ENCODE peak calls at places on chromosome 5, in ten cellular contexts. J is neuronal stem cell; U is effector memory CD4-positive, alpha-beta T cell; H is pancreas; D is mucosa of descending colon; B is prostate gland; R is body of pancreas; N is tibial artery; Z is cardiac muscle cell; A is fibroblast of lung. Q is an unnamed sample. For H3K9me3, the result is how much of the 10 kb centered on the place peaks cover.

GRCh38 chr5:14184725-14185124 is 41.6 kb downstream of the TRIO start:
- DNase-seq in J (no peak), Z (no peak), A (peak), B (no peak), U (no peak), N (peak), H (no peak), R (no peak), D (no peak), Q (no peak)

GRCh38 chr5:140108093-140109049 is 5.5 kb upstream of the PURA start:
- DNase-seq in A (no peak), Z (no peak), D (peak), H (peak), U (peak), J (no peak), R (peak), N (peak), B (no peak), Q (no peak)

GRCh38 chr5:173988554-173989431 is at the start of gene C5orf47:
- DNase-seq in H (peak), B (no peak), A (no peak), N (no peak), U (no peak), J (no peak), R (no peak), D (no peak), Z (no peak), Q (no peak)

GRCh38 chr5:6458833-6459232 is 10.2 kb downstream of the UBE2QL1 start:
- DNase-seq in Z (no peak), U (no peak), H (no peak), B (no peak), A (no peak), R (no peak), D (no peak), N (peak), J (no peak), Q (no peak)

GRCh38 chr5:78518365-78519197 is 130.0 kb downstream of the LHFPL2 start:
- DNase-seq in H (peak), B (no peak), J (no peak), N (peak), Z (peak), U (no peak), A (peak), D (peak), R (peak), Q (no peak)

GRCh38 chr5:86679949-86680348 is 62.2 kb downstream of the COX7C start:
- DNase-seq in Z (no peak), D (no peak), R (no peak), A (no peak), H (no peak), U (no peak), N (no peak), B (no peak), J (no peak), Q (no peak)

GRCh38 chr5:105868038-105868775 is 1802.5 kb downstream of the EFNA5 start:
- DNase-seq in H (no peak), U (no peak), J (no peak), R (peak), B (no peak), A (no peak), Z (no peak), D (no peak), N (no peak), Q (no peak)

GRCh38 chr5:143820451-143820850 is 8.5 kb downstream of the HMHB1 start:
- DNase-seq in H (no peak), J (no peak), D (no peak), Z (no peak), B (no peak), U (no peak), N (no peak), A (no peak), R (no peak), Q (no peak)

GRCh38 chr5:1899201-1899600 is 16.5 kb upstream of the IRX4 start:
- DNase-seq in H (no peak), Z (no peak), J (no peak), B (no peak), R (no peak), U (no peak), D (no peak), N (no peak), A (no peak), Q (no peak)

GRCh38 chr5:8993031-8993430 is 552.8 kb downstream of the SEMA5A start:
- DNase-seq in R (no peak), D (no peak), U (no peak), N (no peak), Z (peak), J (no peak), B (no peak), H (no peak), A (no peak), Q (no peak)

GRCh38 chr5:130222638-130223037 is 318.4 kb downstream of the CHSY3 start:
- DNase-seq in A (peak), J (no peak), Z (no peak), R (no peak), D (no peak), H (no peak), N (no peak), U (no peak), B (no peak), Q (no peak)

GRCh38 chr5:96783326-96783725 is 24.4 kb downstream of the ERAP1 start:
- DNase-seq in N (no peak), B (no peak), Z (no peak), D (no peak), U (no peak), J (no peak), H (no peak), R (no peak), A (no peak), Q (no peak)

GRCh38 chr5:62199792-62200716 is 106.0 kb upstream of the KIF2A start:
- DNase-seq in B (no peak), N (no peak), J (no peak), U (no peak), H (no peak), R (no peak), A (no peak), Z (no peak), D (no peak), Q (no peak)

GRCh38 chr5:152058267-152058666 is 133.6 kb upstream of the GLRA1 start:
- DNase-seq in N (no peak), R (no peak), Z (no peak), H (no peak), A (no peak), J (no peak), D (no peak), B (no peak), U (no peak), Q (no peak)

GRCh38 chr5:173324115-173325001 is 3.9 kb downstream of the STC2 start:
- DNase-seq in B (no peak), U (no peak), N (peak), D (peak), A (peak), H (peak), Z (no peak), J (no peak), R (peak), Q (no peak)

GRCh38 chr5:176152191-176152932 is 85.9 kb upstream of the SIMC1 start:
- DNase-seq in B (no peak), U (no peak), A (peak), R (no peak), H (no peak), J (peak), D (no peak), Z (peak), N (no peak), Q (no peak)

GRCh38 chr5:55062039-55062779 is 38.2 kb downstream of the GZMK start:
- DNase-seq in R (no peak), H (no peak), Z (no peak), U (peak), B (no peak), D (peak), A (no peak), N (no peak), J (no peak), Q (no peak)

GRCh38 chr5:91006708-91007107 is 376.4 kb downstream of the ARRDC3 start:
- DNase-seq in D (no peak), R (peak), U (no peak), H (no peak), N (no peak), A (no peak), Z (no peak), J (no peak), B (no peak), Q (no peak)

GRCh38 chr5:157241483-157241882 is 24.4 kb upstream of the CYFIP2 start:
- DNase-seq in D (no peak), A (peak), B (no peak), H (no peak), U (no peak), N (no peak), J (no peak), R (no peak), Z (no peak), Q (no peak)

GRCh38 chr5:3619584-3619983 is 24.0 kb downstream of the IRX1 start:
- DNase-seq in R (no peak), A (peak), N (no peak), B (no peak), Z (no peak), D (no peak), U (no peak), J (no peak), H (no peak), Q (no peak)

GRCh38 chr5:134122530-134122929 is 8.0 kb downstream of the TCF7 start:
- DNase-seq in B (no peak), Z (no peak), D (peak), J (no peak), N (no peak), R (no peak), H (no peak), A (no peak), U (peak), Q (peak)

GRCh38 chr5:116569999-116570398 is 4.6 kb downstream of the SEMA6A start:
- DNase-seq in R (no peak), H (no peak), A (no peak), U (no peak), J (no peak), D (no peak), N (no peak), Z (no peak), B (no peak), Q (no peak)

GRCh38 chr5:57442080-57442839 is 40.4 kb downstream of the ACTBL2 start:
- DNase-seq in D (no peak), B (no peak), R (no peak), Z (no peak), U (no peak), H (no peak), N (no peak), J (no peak), A (peak), Q (no peak)

GRCh38 chr5:98436672-98437071 is 336.8 kb upstream of the RGMB start:
- DNase-seq in H (no peak), Z (no peak), J (no peak), A (no peak), B (no peak), N (no peak), U (no peak), R (no peak), D (no peak), Q (no peak)
- H3K9me3 ChIP-seq in H (under half), Z (under half), J (under half), A (under half), B (under half), N (under half), U (under half), R (under half), D (under half), Q (under half)

GRCh38 chr5:165560641-165561040 is 2055.2 kb downstream of the MAT2B start:
- DNase-seq in U (no peak), Z (no peak), B (no peak), N (no peak), D (no peak), H (no peak), A (no peak), J (no peak), R (no peak), Q (no peak)
- H3K9me3 ChIP-seq in U (under half), Z (under half), B (under half), N (under half), D (under half), H (under half), A (under half), J (under half), R (under half), Q (under half)

GRCh38 chr5:179274321-179275315 is 70.6 kb downstream of the ADAMTS2 start:
- DNase-seq in U (no peak), H (no peak), J (no peak), B (no peak), N (peak), Z (no peak), A (no peak), D (no peak), R (peak), Q (no peak)
- H3K9me3 ChIP-seq in U (under half), H (under half), J (under half), B (under half), N (under half), Z (under half), A (under half), D (under half), R (under half), Q (under half)

DNA sequence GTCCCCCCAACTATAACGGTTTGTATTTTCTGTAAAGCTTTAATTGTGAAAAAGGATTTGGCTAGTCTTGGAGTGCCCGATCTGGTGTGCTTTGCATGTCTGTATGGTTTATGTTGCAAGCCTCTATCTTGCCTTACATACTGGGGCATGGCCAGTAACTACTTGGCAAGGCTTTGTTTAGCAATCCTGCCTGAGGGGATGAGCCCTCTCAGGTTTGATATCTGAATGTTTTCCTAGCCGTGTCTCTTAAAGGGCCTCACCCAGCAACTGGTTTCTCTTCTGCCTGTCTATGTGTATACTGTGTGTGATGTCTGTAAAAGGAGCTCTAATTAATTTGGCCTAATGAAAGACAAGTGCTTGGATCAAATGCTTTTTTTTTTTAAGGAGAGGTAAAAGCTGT is 61.3 kb upstream of the SPINK5 start:
- DNase-seq in N (no peak), J (no peak), R (no peak), D (no peak), H (no peak), Z (no peak), B (no peak), A (no peak), U (no peak), Q (no peak)
- H3K9me3 ChIP-seq in N (under half), J (under half), R (under half), D (under half), H (under half), Z (under half), B (under half), A (under half), U (under half), Q (under half)

GRCh38 chr5:179079165-179079987 is 19.2 kb downstream of the ZNF354C start:
- DNase-seq in U (no peak), D (no peak), H (no peak), B (no peak), R (no peak), Z (no peak), N (no peak), A (no peak), J (no peak), Q (no peak)
- H3K9me3 ChIP-seq in U (half or more), D (half or more), H (under half), B (under half), R (under half), Z (under half), N (half or more), A (under half), J (half or more), Q (under half)

Q was measured in T-helper 17 cell.